ENCODE peak calls at places on chromosomes 12 and 14, in seven cellular contexts. P, Q, F, J, Y, G and W are unnamed samples.

GRCh38 chr14:20455355-20456300 is 602 bp downstream of the APEX1 start:
- DNase-seq in P (peak; percentile 33), Q (peak; percentile 50), F (peak; percentile 57), J (no peak), Y (no peak), G (no peak), W (no peak)

GRCh38 chr12:66753810-66754209 is 74.9 kb upstream of the GRIP1 start:
- DNase-seq in P (no peak), Q (no peak), F (no peak), J (no peak), Y (no peak), G (no peak), W (no peak)

GRCh38 chr12:100963381-100963780 is 168.8 kb downstream of the ANO4 start:
- DNase-seq in P (no peak), Q (no peak), F (no peak), J (no peak), Y (no peak), G (no peak), W (no peak)

GRCh38 chr14:35897616-35898111 is 71.5 kb downstream of the BRMS1L start:
- DNase-seq in P (no peak), Q (no peak), F (no peak), J (no peak), Y (peak; percentile 83), G (no peak), W (peak; percentile 69)

GRCh38 chr12:91818236-91819131 is 327.2 kb downstream of the BTG1 start:
- DNase-seq in P (no peak), Q (no peak), F (no peak), J (peak; percentile 36), Y (no peak), G (no peak), W (no peak)

GRCh38 chr14:92986254-92987147 is 63.6 kb downstream of the CHGA start:
- DNase-seq in P (no peak), Q (no peak), F (no peak), J (peak; percentile 87), Y (no peak), G (peak; percentile 90), W (no peak)

GRCh38 chr12:108759914-108760313 is 28.6 kb upstream of the CORO1C start:
- DNase-seq in P (no peak), Q (no peak), F (no peak), J (no peak), Y (no peak), G (no peak), W (no peak)

GRCh38 chr12:52802442-52802841 is 6.5 kb upstream of the KRT3 start:
- DNase-seq in P (no peak), Q (no peak), F (no peak), J (no peak), Y (no peak), G (peak; percentile 10), W (no peak)

GRCh38 chr14:41505491-41505890 is 101.2 kb upstream of the LRFN5 start:
- DNase-seq in P (peak; percentile 5), Q (no peak), F (no peak), J (no peak), Y (peak; percentile 63), G (no peak), W (peak; percentile 89)

GRCh38 chr12:109385339-109386078 is 37.8 kb downstream of the MYO1H start:
- DNase-seq in P (no peak), Q (peak; percentile 29), F (no peak), J (no peak), Y (peak; percentile 52), G (no peak), W (peak; percentile 34)

GRCh38 chr14:74258705-74259035 is 19.4 kb downstream of the VSX2 start:
- DNase-seq in P (no peak), Q (no peak), F (no peak), J (no peak), Y (peak; percentile 52), G (no peak), W (no peak)

GRCh38 chr12:131831021-131831571 is 2.9 kb downstream of the MMP17 start:
- DNase-seq in P (no peak), Q (no peak), F (no peak), J (no peak), Y (peak; percentile 77), G (peak; percentile 66), W (no peak)

GRCh38 chr14:100114109-100114765 is 45.2 kb downstream of the DEGS2 start:
- DNase-seq in P (no peak), Q (no peak), F (no peak), J (no peak), Y (no peak), G (no peak), W (no peak)
- H3K36me3 ChIP-seq in P (peaks cover 5% of the 10 kb centered on the region), Q (no peaks in the 10 kb centered on the region), F (peaks cover 87% of the 10 kb centered on the region), J (no peaks in the 10 kb centered on the region), Y (peaks cover 3% of the 10 kb centered on the region), G (no peaks in the 10 kb centered on the region), W (no peaks in the 10 kb centered on the region)

GRCh38 chr12:4499186-4499585 is 39.5 kb upstream of the RAD51AP1 start:
- DNase-seq in P (no peak), Q (no peak), F (no peak), J (no peak), Y (no peak), G (no peak), W (no peak)
- H3K36me3 ChIP-seq in P (peaks cover 85% of the 10 kb centered on the region), Q (peaks cover 58% of the 10 kb centered on the region), F (peaks cover 36% of the 10 kb centered on the region), J (no peaks in the 10 kb centered on the region), Y (peaks cover 58% of the 10 kb centered on the region), G (peaks cover 46% of the 10 kb centered on the region), W (no peaks in the 10 kb centered on the region)

DNA sequence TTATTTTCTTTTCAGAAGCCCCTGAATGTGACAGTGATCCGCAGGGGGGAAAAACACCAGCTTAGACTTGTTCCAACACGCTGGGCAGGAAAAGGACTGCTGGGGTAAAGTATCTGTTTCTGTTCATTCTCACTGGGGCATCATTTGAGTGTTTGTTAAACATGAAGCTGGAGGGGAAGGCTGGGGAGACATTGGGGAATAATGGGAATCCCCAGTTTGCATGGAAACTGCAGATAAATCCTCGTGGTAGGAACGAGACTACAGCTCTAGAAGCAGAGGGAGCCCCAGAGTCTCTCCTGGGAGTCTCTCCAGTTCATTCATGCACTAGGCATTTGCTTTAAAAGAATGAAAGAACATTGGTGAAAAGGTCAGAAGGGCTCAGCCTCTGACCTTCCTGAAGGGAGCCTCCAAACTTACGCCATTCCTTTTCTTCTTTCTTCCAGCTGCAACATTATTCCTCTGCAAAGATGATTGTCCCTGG is 2.5 kb upstream of the CFAP251 start:
- DNase-seq in P (no peak), Q (no peak), F (no peak), J (no peak), Y (no peak), G (no peak), W (no peak)
- H3K36me3 ChIP-seq in P (peaks cover 64% of the 10 kb centered on the region), Q (peaks cover 68% of the 10 kb centered on the region), F (no peaks in the 10 kb centered on the region), J (peaks cover 11% of the 10 kb centered on the region), Y (peaks cover 49% of the 10 kb centered on the region), G (peaks cover 39% of the 10 kb centered on the region), W (no peaks in the 10 kb centered on the region)

GRCh38 chr12:117231750-117232149 is 41.5 kb upstream of the FBXO21 start:
- DNase-seq in P (peak; percentile 35), Q (no peak), F (no peak), J (no peak), Y (peak; percentile 80), G (no peak), W (peak; percentile 36)
- H3K36me3 ChIP-seq in P (no peaks in the 10 kb centered on the region), Q (peaks cover 46% of the 10 kb centered on the region), F (no peaks in the 10 kb centered on the region), J (no peaks in the 10 kb centered on the region), Y (no peaks in the 10 kb centered on the region), G (no peaks in the 10 kb centered on the region), W (no peaks in the 10 kb centered on the region)